ENCODE peak calls at places on chromosomes 5 and 9, in eight cellular contexts. A is AG10803, F is pancreas, S is A549, Z is HFF-Myc, T is upper lobe of right lung, V is ovary, O is cardiac fibroblast. C is an unnamed sample.

GRCh38 chr9:91949293-91949945 is 609 bp downstream of the ROR2 start:
- DNase-seq in F (no peak), A (no peak), O (peak; percentile 29), V (peak; percentile 55), T (no peak), S (peak; percentile 28), Z (no peak), C (no peak)

GRCh38 chr5:14060218-14060617 is 82.9 kb upstream of the TRIO start:
- DNase-seq in T (no peak), Z (no peak), O (no peak), S (no peak), V (no peak), A (no peak), F (no peak), C (no peak)

GRCh38 chr5:138370537-138370936 is 18.1 kb downstream of the KDM3B start:
- DNase-seq in T (no peak), O (peak; percentile 38), S (no peak), V (no peak), F (no peak), A (peak; percentile 54), Z (no peak), C (peak; percentile 40)

GRCh38 chr9:21392270-21392669 is 7.1 kb upstream of the IFNA2 start:
- DNase-seq in V (no peak), O (no peak), F (no peak), S (peak; percentile 83), A (no peak), T (no peak), Z (peak; percentile 2), C (no peak)

GRCh38 chr9:114350636-114351396 is 21.1 kb downstream of the ORM2 start:
- DNase-seq in S (no peak), T (no peak), F (no peak), A (no peak), V (no peak), O (no peak), Z (no peak), C (no peak)

GRCh38 chr5:142545653-142546322 is 140.1 kb downstream of the FGF1 start:
- DNase-seq in V (no peak), F (no peak), A (peak; percentile 54), S (no peak), Z (no peak), T (no peak), O (peak; percentile 89), C (peak; percentile 80)

GRCh38 chr5:74638776-74639537 is 1.6 kb downstream of the ENC1 start:
- DNase-seq in O (peak; percentile 54), V (no peak), T (no peak), S (no peak), Z (no peak), F (no peak), A (peak; percentile 34), C (peak; percentile 64)

GRCh38 chr9:16133556-16134227 is 580.8 kb downstream of the CCDC171 start:
- DNase-seq in Z (no peak), V (peak; percentile 52), S (peak; percentile 79), T (no peak), O (peak; percentile 67), A (peak; percentile 56), F (peak; percentile 19), C (peak; percentile 35)

GRCh38 chr9:91100878-91101450 is 260.8 kb downstream of the AUH start:
- DNase-seq in S (no peak), A (no peak), O (no peak), T (no peak), V (no peak), F (no peak), Z (no peak), C (no peak)

GRCh38 chr9:72141484-72141883 is 7.8 kb upstream of the GDA start:
- DNase-seq in O (no peak), V (no peak), S (no peak), Z (no peak), A (no peak), F (no peak), T (no peak), C (no peak)

GRCh38 chr5:57889558-57889957 is 406.9 kb upstream of the ACTBL2 start:
- DNase-seq in A (peak; percentile 91), T (no peak), S (peak; percentile 87), F (no peak), V (no peak), O (peak; percentile 65), Z (peak; percentile 49), C (peak; percentile 55)

GRCh38 chr5:143582176-143582575 is 178.7 kb upstream of the NR3C1 start:
- DNase-seq in T (no peak), V (no peak), O (no peak), Z (no peak), S (no peak), A (no peak), F (no peak), C (no peak)

GRCh38 chr5:91848453-91848852 is 465.3 kb upstream of the ARRDC3 start:
- DNase-seq in Z (peak; percentile 70), A (peak; percentile 80), T (no peak), S (peak; percentile 79), O (peak; percentile 34), V (no peak), F (no peak), C (no peak)

GRCh38 chr9:111957856-111958631 is 61.4 kb downstream of the UGCG start:
- DNase-seq in V (no peak), S (peak; percentile 61), Z (peak; percentile 85), T (no peak), O (peak; percentile 97), F (no peak), A (peak; percentile 98), C (peak; percentile 99)

GRCh38 chr5:38404667-38405276 is 146.4 kb downstream of the EGFLAM start:
- DNase-seq in T (no peak), A (no peak), O (no peak), S (peak; percentile 10), F (no peak), Z (no peak), V (no peak), C (no peak)

GRCh38 chr5:6503342-6503741 is 54.7 kb downstream of the UBE2QL1 start:
- DNase-seq in F (no peak), V (no peak), S (no peak), T (no peak), O (no peak), A (no peak), Z (no peak), C (no peak)

GRCh38 chr9:129483467-129484324 is 137.2 kb downstream of the C9orf50 start:
- DNase-seq in F (peak; percentile 83), A (peak; percentile 91), Z (no peak), V (peak; percentile 94), O (peak; percentile 98), S (peak; percentile 91), T (peak; percentile 91), C (peak; percentile 97)

GRCh38 chr9:129481824-129482511 is 138.9 kb downstream of the C9orf50 start:
- DNase-seq in T (no peak), V (peak; percentile 80), A (peak; percentile 59), O (peak; percentile 67), S (peak; percentile 75), F (peak; percentile 51), Z (no peak), C (no peak)

GRCh38 chr9:129484325-129485000 is 136.4 kb downstream of the C9orf50 start:
- DNase-seq in F (no peak), T (no peak), A (no peak), S (no peak), V (peak; percentile 43), O (no peak), Z (no peak), C (no peak)

GRCh38 chr9:129481424-129481823 is 139.5 kb downstream of the C9orf50 start:
- DNase-seq in F (no peak), O (no peak), S (no peak), T (no peak), Z (no peak), A (no peak), V (peak; percentile 63), C (no peak)

DNA sequence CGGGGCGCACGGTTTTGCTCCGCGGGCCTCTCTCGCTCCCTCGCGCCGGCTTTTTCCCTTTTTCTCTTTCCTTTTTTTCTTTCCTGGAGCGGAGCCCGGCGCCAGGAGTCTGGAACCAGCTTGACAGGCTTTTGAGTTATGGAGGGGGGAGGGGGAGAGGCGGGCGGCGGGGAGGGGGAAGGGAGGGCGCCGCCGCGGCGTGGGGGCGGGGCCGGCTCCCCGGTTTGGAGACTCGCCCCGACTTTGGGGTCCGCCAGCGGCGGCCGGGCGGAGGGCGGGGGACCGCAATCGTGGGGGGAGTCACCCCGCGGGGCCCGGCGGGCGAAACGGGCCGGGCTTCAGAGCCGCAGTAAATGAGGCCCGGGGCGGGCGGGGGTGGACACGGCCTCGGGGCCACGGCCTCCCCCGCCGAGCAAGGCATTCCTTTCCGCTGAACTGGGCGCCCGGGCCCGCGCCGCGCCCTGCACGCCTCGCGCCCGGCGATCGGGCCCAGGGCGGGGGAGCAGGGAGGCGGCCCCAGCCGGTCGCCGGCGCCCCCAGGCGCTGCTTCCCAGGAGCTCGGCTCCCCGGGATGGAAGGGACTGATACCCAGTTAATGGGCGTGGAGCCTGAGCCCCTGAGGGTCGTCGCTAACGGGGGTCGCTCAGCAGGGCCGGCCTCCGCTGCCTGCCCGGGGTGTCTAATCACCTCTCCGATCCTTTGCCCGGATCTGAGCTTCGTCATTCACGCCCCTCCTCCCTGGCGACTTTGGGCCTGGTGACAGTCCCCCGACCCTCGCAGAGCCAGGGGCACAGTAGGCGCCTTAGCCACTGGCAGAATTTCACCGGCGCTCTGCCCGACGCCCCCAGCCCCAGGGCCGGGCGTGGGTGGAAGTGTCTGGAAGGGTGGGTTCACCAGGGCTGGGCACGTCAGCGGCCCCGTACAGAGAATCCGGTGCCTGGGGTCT is 138.1 kb downstream of the C9orf50 start:
- DNase-seq in Z (no peak), V (peak; percentile 98), A (peak; percentile 93), F (peak; percentile 92), S (peak; percentile 86), O (peak; percentile 94), T (peak; percentile 91), C (peak; percentile 92)
- H3K4me3 ChIP-seq in Z (peak overlapping the region; percentile 33), V (peak overlapping the region; percentile 51), A (peak overlapping the region; percentile 52), F (peak overlapping the region; percentile 58), S (peak overlapping the region; percentile 47), O (peak overlapping the region; percentile 22), T (peak overlapping the region; percentile 62), C (peak overlapping the region; percentile 44)

GRCh38 chr5:124176692-124177091 is 569.7 kb downstream of the ZNF608 start:
- DNase-seq in A (no peak), O (peak; percentile 69), T (no peak), V (no peak), Z (no peak), F (peak; percentile 47), S (no peak), C (no peak)
- TF ChIP-seq CTCF in A (no peak), O (no peak), T (peak; percentile 10), V (no peak), Z (no peak), F (no peak), S (no peak), C (no peak)

DNA sequence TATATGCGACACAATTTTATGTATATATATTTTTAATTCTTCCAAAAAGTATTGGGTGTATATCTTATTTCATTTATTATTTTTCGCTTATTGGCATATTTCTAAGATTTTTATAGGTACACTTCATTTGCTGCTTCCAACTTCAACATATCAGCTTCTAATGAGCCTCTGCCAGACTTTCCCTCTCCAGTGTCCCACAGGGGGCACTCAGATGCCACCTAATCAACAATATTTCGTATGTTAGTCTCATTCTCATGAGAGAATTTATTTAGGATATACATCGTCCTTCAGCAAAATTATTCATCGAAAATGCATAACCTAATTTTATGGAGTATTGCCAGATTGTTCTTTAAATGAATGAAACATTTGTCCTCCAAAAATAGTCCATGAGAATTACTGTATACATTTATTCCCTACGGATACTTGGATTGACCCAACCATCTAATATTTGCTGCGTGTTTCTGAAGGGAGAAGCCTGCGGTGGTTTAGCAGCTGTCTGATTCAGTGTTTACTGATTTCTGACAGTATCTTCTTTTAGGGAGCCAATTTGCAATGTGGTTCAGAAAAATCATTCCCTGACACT is 100.6 kb upstream of the SELENOP start:
- DNase-seq in F (no peak), S (peak; percentile 73), V (no peak), O (peak; percentile 77), T (no peak), Z (peak; percentile 19), A (peak; percentile 58), C (peak; percentile 70)
- H3K4me3 ChIP-seq in F (no peak overlapping the region), S (peak overlapping the region; percentile 32), V (no peak overlapping the region), O (no peak overlapping the region), T (no peak overlapping the region), Z (no peak overlapping the region), A (no peak overlapping the region), C (no peak overlapping the region)

GRCh38 chr5:102421647-102422046 is 77.2 kb downstream of the SLCO6A1 start:
- DNase-seq in Z (no peak), A (no peak), F (no peak), O (no peak), S (peak; percentile 15), T (no peak), V (no peak), C (no peak)
- TF ChIP-seq CTCF in Z (no peak), A (no peak), F (no peak), O (no peak), S (no peak), T (no peak), V (no peak), C (no peak)

C was measured in fibroblast of the aortic adventitia.